ENCODE peak calls at places on chromosomes 13 and 19, in nine cellular contexts. H is CD8-positive, alpha-beta T cell; W is astrocyte of the cerebellum; X is BE2C; Z is uterus; Y is A549; V is AG10803; A is sigmoid colon; M is dorsolateral prefrontal cortex. L is an unnamed sample.

GRCh38 chr13:48492123-48493075 is 40.5 kb downstream of the RCBTB2 start:
- DNase-seq in H (peak), W (no peak), X (peak), Z (peak), Y (no peak), V (peak), A (peak), M (peak), L (peak)

GRCh38 chr13:61110804-61111203 is 304.8 kb downstream of the PCDH20 start:
- DNase-seq in H (no peak), W (no peak), X (no peak), Z (no peak), Y (no peak), V (no peak), A (no peak), M (no peak), L (no peak)

GRCh38 chr13:101640797-101641400 is 188.4 kb downstream of the ITGBL1 start:
- DNase-seq in H (no peak), W (no peak), X (no peak), Z (no peak), Y (no peak), V (peak), A (no peak), M (no peak), L (no peak)

GRCh38 chr19:16025108-16026101 is 50.9 kb upstream of the TPM4 start:
- DNase-seq in H (no peak), W (no peak), X (peak), Z (no peak), Y (peak), V (peak), A (peak), M (no peak), L (peak)

GRCh38 chr19:50646074-50646807 is 3.0 kb upstream of the C19orf81 start:
- DNase-seq in H (no peak), W (no peak), X (peak), Z (no peak), Y (peak), V (peak), A (no peak), M (no peak), L (no peak)

GRCh38 chr13:110529522-110530311 is 31.8 kb downstream of the RAB20 start:
- DNase-seq in H (no peak), W (no peak), X (no peak), Z (no peak), Y (no peak), V (no peak), A (peak), M (no peak), L (no peak)

GRCh38 chr13:46947425-46948191 is 50.8 kb upstream of the HTR2A start:
- DNase-seq in H (no peak), W (no peak), X (no peak), Z (no peak), Y (no peak), V (no peak), A (no peak), M (no peak), L (no peak)

GRCh38 chr13:26475176-26476110 is 82.0 kb upstream of the WASF3 start:
- DNase-seq in H (no peak), W (no peak), X (no peak), Z (no peak), Y (no peak), V (no peak), A (no peak), M (no peak), L (no peak)

GRCh38 chr19:34662919-34663318 is 14.0 kb downstream of the SCGB2B2 start:
- DNase-seq in H (no peak), W (no peak), X (peak), Z (no peak), Y (no peak), V (peak), A (no peak), M (no peak), L (peak)

GRCh38 chr13:45296259-45296658 is 44.7 kb downstream of the TPT1 start:
- DNase-seq in H (no peak), W (no peak), X (no peak), Z (no peak), Y (no peak), V (no peak), A (no peak), M (no peak), L (no peak)

GRCh38 chr19:18841400-18841799 is 9.6 kb downstream of the UPF1 start:
- DNase-seq in H (no peak), W (no peak), X (no peak), Z (no peak), Y (no peak), V (no peak), A (no peak), M (no peak), L (no peak)

GRCh38 chr19:49573009-49573408 is 7.3 kb downstream of the NOSIP start:
- DNase-seq in H (no peak), W (no peak), X (no peak), Z (no peak), Y (no peak), V (no peak), A (no peak), M (no peak), L (no peak)

GRCh38 chr19:41351339-41352245 is 2.1 kb downstream of the TGFB1 start:
- DNase-seq in H (peak), W (no peak), X (peak), Z (peak), Y (peak), V (peak), A (peak), M (no peak), L (peak)

GRCh38 chr13:37364024-37364423 is 234.5 kb downstream of the POSTN start:
- DNase-seq in H (no peak), W (peak), X (no peak), Z (no peak), Y (no peak), V (peak), A (no peak), M (no peak), L (no peak)

GRCh38 chr13:31749929-31750328 is 10.6 kb downstream of the RXFP2 start:
- DNase-seq in H (no peak), W (peak), X (no peak), Z (no peak), Y (no peak), V (peak), A (no peak), M (no peak), L (no peak)

GRCh38 chr13:104936304-104936703 is 1599.2 kb downstream of the EFNB2 start:
- DNase-seq in H (no peak), W (no peak), X (no peak), Z (no peak), Y (no peak), V (no peak), A (no peak), M (no peak), L (no peak)

GRCh38 chr13:97276862-97277269 is 54.7 kb downstream of the MBNL2 start:
- DNase-seq in H (no peak), W (no peak), X (no peak), Z (no peak), Y (no peak), V (no peak), A (no peak), M (no peak), L (peak)

GRCh38 chr13:33514362-33514761 is 228.8 kb upstream of the STARD13 start:
- DNase-seq in H (no peak), W (no peak), X (no peak), Z (no peak), Y (no peak), V (no peak), A (no peak), M (no peak), L (no peak)

GRCh38 chr13:96238861-96239260 is 149.0 kb downstream of the HS6ST3 start:
- DNase-seq in H (no peak), W (no peak), X (no peak), Z (no peak), Y (no peak), V (no peak), A (no peak), M (no peak), L (no peak)

GRCh38 chr13:97802213-97802612 is 151.3 kb upstream of the IPO5 start:
- DNase-seq in H (no peak), W (no peak), X (no peak), Z (no peak), Y (no peak), V (no peak), A (no peak), M (no peak), L (no peak)

GRCh38 chr13:108807841-108808240 is 178.4 kb downstream of the MYO16 start:
- DNase-seq in H (no peak), W (no peak), X (no peak), Z (no peak), Y (no peak), V (no peak), A (no peak), M (no peak), L (no peak)

GRCh38 chr13:36323951-36324566 is 22.1 kb downstream of the SPART start:
- DNase-seq in H (no peak), W (peak), X (no peak), Z (no peak), Y (no peak), V (peak), A (no peak), M (no peak), L (no peak)

GRCh38 chr19:47032171-47032811 is 12.7 kb downstream of the NPAS1 start:
- DNase-seq in H (peak), W (no peak), X (peak), Z (no peak), Y (peak), V (no peak), A (no peak), M (peak), L (peak)

GRCh38 chr19:3426433-3426832 is 53.9 kb downstream of the SMIM24 start:
- DNase-seq in H (no peak), W (no peak), X (no peak), Z (no peak), Y (no peak), V (no peak), A (no peak), M (no peak), L (no peak)

GRCh38 chr19:37304884-37305255 is 66.0 kb upstream of the ZNF527 start:
- DNase-seq in H (no peak), W (no peak), X (no peak), Z (no peak), Y (no peak), V (no peak), A (no peak), M (no peak), L (no peak)

GRCh38 chr19:37309834-37310575 is 60.9 kb upstream of the ZNF527 start:
- DNase-seq in H (no peak), W (no peak), X (no peak), Z (no peak), Y (no peak), V (no peak), A (no peak), M (no peak), L (peak)

GRCh38 chr19:37306383-37306963 is 64.4 kb upstream of the ZNF527 start:
- DNase-seq in H (no peak), W (no peak), X (no peak), Z (no peak), Y (no peak), V (no peak), A (no peak), M (no peak), L (no peak)

GRCh38 chr19:37303591-37304171 is 67.2 kb upstream of the ZNF527 start:
- DNase-seq in H (no peak), W (no peak), X (peak), Z (no peak), Y (no peak), V (no peak), A (peak), M (no peak), L (no peak)

DNA sequence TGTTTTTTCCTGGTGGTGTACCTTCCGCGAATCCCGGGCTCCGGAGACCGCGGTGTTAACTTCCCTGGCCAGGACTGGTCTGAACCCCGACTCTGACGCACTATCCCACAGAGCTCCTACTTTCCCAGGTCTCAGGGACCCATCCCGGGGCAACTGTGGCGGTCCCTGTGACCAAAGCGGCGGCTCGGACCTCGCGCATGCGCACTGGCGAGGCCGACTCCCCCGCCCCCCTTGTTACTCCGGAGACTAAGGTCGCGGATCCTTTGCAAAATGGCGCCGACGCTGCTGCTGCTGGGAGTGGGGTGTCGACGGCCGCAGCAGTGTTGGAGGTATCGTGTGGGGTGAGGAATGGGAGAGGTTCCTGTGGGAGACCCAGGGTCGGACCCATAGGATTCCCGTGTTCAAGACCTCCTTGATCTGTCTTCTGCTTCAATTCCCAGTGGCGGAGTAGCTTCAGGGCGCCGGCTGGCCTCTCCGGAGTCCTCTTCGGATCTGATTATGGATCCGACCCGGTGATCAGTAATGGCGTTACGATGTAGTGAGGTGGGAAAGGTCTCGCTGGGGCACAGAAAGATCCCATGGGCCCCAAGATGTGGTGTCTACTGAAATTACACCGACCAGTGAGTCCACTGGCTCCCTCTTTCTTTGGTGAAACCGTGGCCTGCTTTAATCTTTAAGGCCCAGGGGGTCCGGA is 66.6 kb upstream of the ZNF527 start:
- DNase-seq in H (no peak), W (no peak), X (peak), Z (peak), Y (no peak), V (no peak), A (peak), M (peak), L (no peak)
- TF ChIP-seq CTCF in H (no peak), W (no peak), X (no peak), Z (no peak), Y (no peak), V (no peak), A (no peak), M (no peak), L (no peak)

GRCh38 chr13:112994781-112995355 is 25.9 kb downstream of the MCF2L start:
- DNase-seq in H (no peak), W (no peak), X (no peak), Z (no peak), Y (no peak), V (no peak), A (no peak), M (no peak), L (no peak)

GRCh38 chr13:112991611-112992010 is 22.6 kb downstream of the MCF2L start:
- DNase-seq in H (no peak), W (no peak), X (no peak), Z (no peak), Y (no peak), V (no peak), A (no peak), M (no peak), L (no peak)

GRCh38 chr13:112990783-112991182 is 21.8 kb downstream of the MCF2L start:
- DNase-seq in H (no peak), W (no peak), X (no peak), Z (no peak), Y (no peak), V (no peak), A (no peak), M (no peak), L (no peak)

GRCh38 chr13:112994084-112994780 is 25.2 kb downstream of the MCF2L start:
- DNase-seq in H (no peak), W (no peak), X (no peak), Z (no peak), Y (no peak), V (no peak), A (no peak), M (no peak), L (no peak)

DNA sequence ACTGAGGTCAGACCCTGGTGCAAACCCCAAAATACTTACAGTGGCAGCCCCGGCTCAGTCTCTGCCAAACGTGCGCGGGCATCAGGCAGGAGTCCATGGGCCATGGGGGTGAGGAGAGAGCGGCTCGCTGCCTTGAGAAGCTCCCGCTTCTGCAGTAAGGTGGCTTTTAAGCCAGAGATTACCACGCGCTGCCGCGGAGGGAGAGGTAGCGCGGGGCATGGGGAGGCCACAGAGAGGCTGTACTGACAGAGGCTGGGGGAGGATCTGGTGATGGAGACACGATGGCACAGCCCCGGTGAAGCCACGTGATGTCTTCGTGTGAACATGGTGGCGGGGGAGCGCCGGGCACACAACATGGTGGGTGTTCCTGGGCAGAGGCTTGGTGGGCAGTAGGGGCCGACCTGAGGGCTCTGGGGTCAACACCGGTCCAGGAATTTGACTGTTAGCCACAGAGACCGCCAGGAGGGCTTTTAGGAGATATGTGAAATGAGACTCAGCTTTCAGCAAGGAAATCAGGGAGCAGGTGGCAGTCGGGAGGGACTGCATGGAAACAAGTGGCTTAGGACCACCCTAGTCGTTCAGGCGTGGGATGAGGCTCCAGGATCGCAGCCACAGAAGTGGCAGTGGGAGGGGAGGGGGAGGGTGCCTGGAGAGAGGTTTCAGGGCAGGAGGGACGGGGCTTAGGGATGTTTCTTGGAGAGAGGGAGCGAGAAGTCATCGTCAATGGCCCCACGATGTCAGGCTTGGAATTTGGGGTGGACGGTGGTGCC is 24.1 kb downstream of the MCF2L start:
- DNase-seq in H (no peak), W (no peak), X (no peak), Z (no peak), Y (no peak), V (no peak), A (no peak), M (no peak), L (no peak)
- H3K4me3 ChIP-seq in H (no peak), W (no peak), X (no peak), Z (no peak), Y (no peak), V (no peak), A (no peak), M (no peak), L (no peak)

DNA sequence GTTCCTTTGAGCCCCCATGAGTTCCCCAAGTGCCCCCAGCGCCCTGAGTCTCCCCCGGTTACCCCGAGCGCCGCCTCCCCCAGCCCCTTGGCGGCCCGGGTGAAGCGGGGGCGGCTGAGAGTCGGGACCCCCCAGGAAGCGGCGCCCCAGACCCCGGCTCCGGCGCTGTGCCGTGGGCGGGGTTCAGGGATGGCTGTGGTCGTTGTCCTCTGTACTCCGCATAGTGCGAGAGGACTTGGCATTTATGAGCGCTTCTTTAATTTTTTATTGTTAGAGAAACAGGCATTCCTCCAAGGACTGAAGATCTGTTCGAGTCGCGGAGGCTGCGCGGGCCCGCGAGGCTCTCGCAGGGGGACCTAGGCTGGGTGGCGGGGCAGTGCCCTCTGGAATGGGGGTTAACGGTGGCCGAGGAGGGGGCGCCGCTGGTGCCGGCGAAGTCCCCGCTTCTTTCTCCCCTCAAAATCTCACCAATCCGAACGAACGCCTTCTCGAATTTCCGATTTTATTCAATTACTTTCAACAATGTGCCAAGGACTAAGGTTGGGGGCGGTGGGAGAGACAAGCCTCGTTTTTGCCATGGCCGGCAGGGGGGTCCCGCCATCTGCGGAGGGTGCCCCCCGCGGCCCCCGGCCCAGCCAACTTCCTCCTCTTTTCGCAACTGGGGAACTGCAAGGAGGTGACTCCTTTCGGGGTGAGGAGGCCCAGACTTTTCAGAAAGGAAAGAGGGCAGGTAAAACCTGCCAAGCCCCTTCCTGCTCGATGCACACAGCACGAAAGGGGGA is 595 bp upstream of the GJB2 start:
- DNase-seq in H (no peak), W (no peak), X (no peak), Z (no peak), Y (no peak), V (no peak), A (no peak), M (no peak), L (no peak)
- TF ChIP-seq CTCF in H (no peak), W (no peak), X (no peak), Z (no peak), Y (no peak), V (no peak), A (no peak), M (no peak), L (no peak)

GRCh38 chr19:516884-517424 is 9.7 kb downstream of the TPGS1 start:
- DNase-seq in H (no peak), W (no peak), X (no peak), Z (no peak), Y (no peak), V (no peak), A (no peak), M (no peak), L (no peak)

GRCh38 chr19:519449-519865 is 12.1 kb upstream of the CDC34 start:
- DNase-seq in H (no peak), W (no peak), X (no peak), Z (no peak), Y (no peak), V (no peak), A (no peak), M (no peak), L (no peak)

GRCh38 chr19:522726-523125 is 8.8 kb upstream of the CDC34 start:
- DNase-seq in H (no peak), W (no peak), X (no peak), Z (no peak), Y (no peak), V (no peak), A (no peak), M (no peak), L (no peak)

GRCh38 chr19:517721-518136 is 10.4 kb downstream of the TPGS1 start:
- DNase-seq in H (no peak), W (no peak), X (no peak), Z (peak), Y (no peak), V (no peak), A (peak), M (no peak), L (no peak)

DNA sequence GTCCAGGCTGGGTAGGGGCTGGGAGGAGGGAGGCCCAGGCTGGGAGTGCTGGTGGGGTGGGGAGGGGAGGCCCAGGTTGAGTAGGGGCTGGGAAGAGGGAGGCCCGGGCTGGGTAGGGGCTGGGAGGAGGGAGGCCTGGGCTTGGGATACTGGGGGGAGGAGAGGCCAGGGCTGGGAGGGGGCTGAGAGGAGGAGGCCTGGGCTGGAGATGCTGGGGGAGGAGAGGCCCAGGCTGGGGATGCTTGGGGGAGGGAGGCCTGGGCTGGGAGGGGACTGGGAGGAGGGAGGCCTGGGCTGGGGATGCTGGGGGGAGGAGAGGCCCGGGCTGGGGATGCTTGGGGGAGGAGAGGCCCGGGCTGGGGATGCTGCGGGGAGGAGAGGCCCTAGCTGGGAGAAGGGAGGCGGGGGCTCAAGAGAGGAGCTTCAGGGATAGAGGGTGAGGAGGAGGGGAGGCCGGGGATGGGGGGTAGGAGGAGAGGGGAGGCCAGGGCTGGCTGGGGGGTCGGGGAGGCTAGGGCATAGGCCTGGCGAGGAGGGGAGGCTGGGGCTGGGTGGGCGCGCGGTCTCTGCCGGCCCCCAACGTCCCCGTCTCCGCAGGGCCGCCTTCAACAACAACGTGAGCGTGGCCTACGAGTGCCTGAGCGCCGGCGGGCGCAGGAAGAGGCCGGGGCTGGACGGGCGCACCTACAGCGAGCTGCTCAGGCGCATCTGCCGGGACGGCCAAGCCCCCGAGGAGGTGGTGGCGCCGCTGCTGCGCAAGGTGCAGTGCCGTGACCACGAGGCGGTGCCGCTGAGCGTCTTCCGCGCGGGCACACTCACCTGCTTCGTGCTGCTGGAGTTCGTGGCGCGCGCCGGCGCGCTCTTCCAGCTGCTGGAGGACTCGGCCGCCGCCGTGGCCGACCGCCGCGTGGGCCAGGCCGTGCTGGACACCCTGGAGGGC is 11.3 kb downstream of the TPGS1 start:
- DNase-seq in H (peak), W (no peak), X (no peak), Z (peak), Y (no peak), V (peak), A (peak), M (no peak), L (peak)
- H3K4me3 ChIP-seq in H (no peak), W (no peak), X (no peak), Z (no peak), Y (no peak), V (no peak), A (no peak), M (no peak), L (no peak)